ENCODE peak calls at places on chromosomes 5 and 9, in five cellular contexts. Z is HuH-7, F is MCF 10A, W is skeletal muscle cell, B is K562. Q is an unnamed sample.

GRCh38 chr5:81819556-81820314 is 68.8 kb upstream of the SSBP2 start:
- DNase-seq in Z (no peak), F (peak; percentile 62), W (no peak), B (peak; percentile 19), Q (no peak)

GRCh38 chr9:127081250-127082185 is 40.9 kb downstream of the ANGPTL2 start:
- DNase-seq in Z (no peak), F (no peak), W (no peak), B (no peak), Q (no peak)

GRCh38 chr5:44361626-44362002 is 27.6 kb downstream of the FGF10 start:
- DNase-seq in Z (no peak), F (no peak), W (no peak), B (no peak), Q (no peak)

GRCh38 chr5:133761606-133762005 is 149.3 kb upstream of the FSTL4 start:
- DNase-seq in Z (no peak), F (no peak), W (no peak), B (no peak), Q (no peak)

GRCh38 chr9:35748858-35749514 is at the start of the genes GBA2 and RGP1:
- DNase-seq in Z (peak; percentile 82), F (peak; percentile 77), W (no peak), B (peak; percentile 87), Q (peak; percentile 28)

GRCh38 chr9:107174441-107174840 is 108.6 kb upstream of the RAD23B start:
- DNase-seq in Z (no peak), F (no peak), W (no peak), B (no peak), Q (no peak)

GRCh38 chr9:98225015-98225442 is 30.4 kb downstream of the TBC1D2 start:
- DNase-seq in Z (peak; percentile 64), F (no peak), W (no peak), B (peak; percentile 97), Q (no peak)

GRCh38 chr9:117825609-117826347 is 121.6 kb downstream of the TLR4 start:
- DNase-seq in Z (no peak), F (no peak), W (no peak), B (no peak), Q (no peak)

GRCh38 chr5:2370626-2371418 is 380.7 kb downstream of the IRX2 start:
- DNase-seq in Z (no peak), F (no peak), W (no peak), B (no peak), Q (no peak)

GRCh38 chr5:67493676-67494075 is 297.1 kb upstream of the CD180 start:
- DNase-seq in Z (peak; percentile 51), F (peak; percentile 28), W (peak; percentile 5), B (no peak), Q (peak; percentile 15)

GRCh38 chr5:38672059-38672791 is 115.8 kb upstream of the LIFR start:
- DNase-seq in Z (peak; percentile 58), F (peak; percentile 75), W (peak; percentile 83), B (no peak), Q (no peak)

GRCh38 chr5:83914662-83915418 is 194.2 kb upstream of the HAPLN1 start:
- DNase-seq in Z (no peak), F (no peak), W (no peak), B (no peak), Q (no peak)

GRCh38 chr5:98964621-98965020 is 35.8 kb upstream of the CHD1 start:
- DNase-seq in Z (no peak), F (no peak), W (no peak), B (no peak), Q (no peak)

GRCh38 chr5:93355691-93356090 is 225.3 kb downstream of the NR2F1-AS1 start:
- DNase-seq in Z (no peak), F (no peak), W (no peak), B (no peak), Q (no peak)

GRCh38 chr5:113172231-113172826 is 195.7 kb downstream of the DCP2 start:
- DNase-seq in Z (no peak), F (no peak), W (no peak), B (no peak), Q (no peak)

GRCh38 chr9:81183763-81184162 is 505.6 kb downstream of the TLE1 start:
- DNase-seq in Z (no peak), F (peak; percentile 23), W (peak; percentile 28), B (no peak), Q (no peak)

GRCh38 chr9:74285075-74285474 is 212.1 kb upstream of the RORB start:
- DNase-seq in Z (no peak), F (peak; percentile 57), W (no peak), B (no peak), Q (no peak)